ENCODE peak calls at places on chromosomes 6 and 20, in four cellular contexts. K, F, X and D are unnamed samples.

GRCh38 chr6:121652726-121653623 is 217.5 kb downstream of the GJA1 start:
- DNase-seq in K (no peak), F (peak), X (no peak), D (peak)

GRCh38 chr20:36234771-36235320 is 1.4 kb upstream of the AAR2 start:
- DNase-seq in K (no peak), F (no peak), X (no peak), D (no peak)

GRCh38 chr6:107244742-107245470 is 129.6 kb upstream of the BEND3 start:
- DNase-seq in F (no peak), K (no peak), X (no peak), D (peak)

GRCh38 chr20:51528263-51529026 is 14.1 kb downstream of the NFATC2 start:
- DNase-seq in K (no peak), X (no peak), F (no peak), D (no peak)

GRCh38 chr6:41222513-41222912 is 5.6 kb upstream of the TREML4 start:
- DNase-seq in F (no peak), X (no peak), K (no peak), D (no peak)

GRCh38 chr6:14655201-14655988 is 537.8 kb downstream of the CD83 start:
- DNase-seq in F (no peak), X (no peak), K (no peak), D (no peak)

GRCh38 chr20:57501461-57502330 is 23.2 kb downstream of the CTCFL start:
- DNase-seq in F (peak), K (no peak), X (no peak), D (no peak)

GRCh38 chr6:163667372-163668060 is 253.0 kb downstream of the QKI start:
- DNase-seq in X (no peak), K (no peak), F (peak), D (peak)

GRCh38 chr6:33761922-33762629 is 15.4 kb upstream of the IP6K3 start:
- DNase-seq in F (no peak), X (peak), K (peak), D (peak)

GRCh38 chr6:36928547-36928918 is 26.0 kb upstream of the PI16 start:
- DNase-seq in F (no peak), K (no peak), X (no peak), D (no peak)

GRCh38 chr6:90293319-90293937 is 3.2 kb downstream of the BACH2 start:
- DNase-seq in X (no peak), F (peak), K (no peak), D (no peak)

GRCh38 chr20:10636326-10636818 is 37.4 kb downstream of the JAG1 start:
- DNase-seq in X (no peak), K (no peak), F (peak), D (no peak)

GRCh38 chr20:49320460-49320859 is 42.6 kb upstream of the ZNFX1 start:
- DNase-seq in F (peak), X (no peak), K (no peak), D (no peak)

GRCh38 chr20:37375227-37375626 is 29.3 kb downstream of the SRC start:
- DNase-seq in K (no peak), F (no peak), X (no peak), D (peak)

GRCh38 chr6:90362273-90362672 is 65.6 kb upstream of the BACH2 start:
- DNase-seq in K (no peak), X (no peak), F (peak), D (no peak)

GRCh38 chr6:166253277-166254229 is 54.6 kb downstream of the PRR18 start:
- DNase-seq in F (no peak), K (no peak), X (no peak), D (no peak)

GRCh38 chr6:130307752-130308361 is 58.0 kb upstream of the TMEM200A start:
- DNase-seq in K (no peak), X (no peak), F (peak), D (no peak)

GRCh38 chr6:46882622-46883021 is 39.1 kb downstream of the ADGRF5 start:
- DNase-seq in F (no peak), X (no peak), K (no peak), D (no peak)

GRCh38 chr20:62029296-62029695 is 36.4 kb downstream of the TAF4 start:
- DNase-seq in F (no peak), K (no peak), X (no peak), D (no peak)

GRCh38 chr20:53847118-53847842 is 223.1 kb downstream of the BCAS1 start:
- DNase-seq in K (no peak), F (no peak), X (no peak), D (no peak)

GRCh38 chr20:62774762-62775161 is 21.5 kb upstream of the MRGBP start:
- DNase-seq in F (no peak), K (no peak), X (no peak), D (no peak)

GRCh38 chr6:30543824-30544223 is 12.5 kb downstream of the GNL1 start:
- DNase-seq in K (no peak), F (no peak), X (no peak), D (no peak)

GRCh38 chr20:7161690-7162089 is 394.2 kb downstream of the BMP2 start:
- DNase-seq in X (no peak), F (peak), K (no peak), D (no peak)